ENCODE peak calls at places on chromosomes 6 and 20, in seven cellular contexts. S is IMR-90, W is left cardiac atrium, H is GDM1, I is transverse colon, A is heart left ventricle, K is NCI-H1694. M is an unnamed sample.

GRCh38 chr6:31641370-31641769 is 11.1 kb downstream of the BAG6 start:
- DNase-seq in H (no peak), K (no peak), A (no peak), W (no peak), S (no peak), I (no peak), M (no peak)

GRCh38 chr20:50339196-50339901 is 148.7 kb downstream of the CEBPB start:
- DNase-seq in S (peak), A (peak), W (no peak), K (no peak), H (no peak), I (no peak), M (no peak)

GRCh38 chr20:33675127-33675954 is 1.1 kb upstream of the NECAB3 start:
- DNase-seq in I (no peak), W (no peak), H (no peak), A (no peak), S (no peak), K (no peak), M (no peak)

GRCh38 chr6:71406871-71407860 is 118.6 kb downstream of the OGFRL1 start:
- DNase-seq in A (no peak), W (no peak), I (no peak), S (no peak), H (no peak), K (no peak), M (no peak)

GRCh38 chr6:130670142-130670541 is 157.1 kb upstream of the SMLR1 start:
- DNase-seq in K (no peak), S (no peak), A (no peak), W (no peak), H (no peak), I (no peak), M (no peak)

GRCh38 chr20:997486-997885 is 4.6 kb downstream of the RSPO4 start:
- DNase-seq in H (no peak), W (no peak), I (no peak), K (no peak), A (no peak), S (no peak), M (no peak)

GRCh38 chr20:62143976-62144825 is 632 bp downstream of the SS18L1 start:
- DNase-seq in H (peak), A (peak), K (no peak), S (peak), I (peak), W (peak), M (peak)

GRCh38 chr6:157274471-157275226 is 48.7 kb downstream of the TMEM242 start:
- DNase-seq in W (peak), A (peak), S (peak), K (peak), H (peak), I (peak), M (peak)

GRCh38 chr6:54801669-54802068 is 44.9 kb upstream of the FAM83B start:
- DNase-seq in W (no peak), H (no peak), K (no peak), I (no peak), S (peak), A (no peak), M (peak)

GRCh38 chr20:8094415-8094818 is 37.6 kb upstream of the PLCB1 start:
- DNase-seq in S (peak), A (no peak), H (no peak), I (peak), K (no peak), W (peak), M (no peak)

GRCh38 chr6:148035763-148036390 is 306.8 kb upstream of the SASH1 start:
- DNase-seq in W (no peak), H (no peak), K (no peak), S (no peak), A (no peak), I (no peak), M (no peak)

GRCh38 chr6:39225946-39226437 is 3.3 kb downstream of the KCNK5 start:
- DNase-seq in H (peak), A (peak), W (no peak), K (no peak), I (no peak), S (no peak), M (peak)

GRCh38 chr6:88997365-88997764 is 33.9 kb upstream of the RNGTT start:
- DNase-seq in I (no peak), W (no peak), S (no peak), K (no peak), H (no peak), A (no peak), M (no peak)

GRCh38 chr20:37479275-37479674 is 41.8 kb upstream of the NNAT start:
- DNase-seq in A (no peak), I (no peak), H (no peak), S (no peak), K (no peak), W (peak), M (no peak)

GRCh38 chr6:42368156-42368555 is 83.6 kb downstream of the TRERF1 start:
- DNase-seq in S (no peak), A (no peak), K (no peak), I (no peak), W (no peak), H (peak), M (peak)

GRCh38 chr6:31700716-31701401 is 2.3 kb downstream of the ABHD16A start:
- DNase-seq in A (no peak), I (no peak), S (no peak), W (no peak), H (no peak), K (no peak), M (no peak)

GRCh38 chr20:58555078-58555765 is 40.0 kb upstream of the APCDD1L start:
- DNase-seq in I (no peak), H (no peak), W (no peak), S (peak), A (no peak), K (no peak), M (no peak)

GRCh38 chr20:63332488-63333240 is 28.5 kb downstream of the CHRNA4 start:
- DNase-seq in I (no peak), H (no peak), W (no peak), K (no peak), A (peak), S (no peak), M (no peak)

GRCh38 chr6:137160763-137161162 is 12.7 kb downstream of the IL22RA2 start:
- DNase-seq in S (peak), K (no peak), A (no peak), I (no peak), H (no peak), W (no peak), M (no peak)

GRCh38 chr6:131948692-131949614 is 2.2 kb downstream of the CCN2 start:
- DNase-seq in I (no peak), A (no peak), K (no peak), H (no peak), S (peak), W (peak), M (no peak)

GRCh38 chr6:111228094-111228493 is 140.8 kb downstream of the SLC16A10 start:
- DNase-seq in W (no peak), H (no peak), S (no peak), A (no peak), K (no peak), I (no peak), M (peak)

GRCh38 chr6:143449731-143450452 is 603 bp downstream of the ADAT2 start:
- DNase-seq in W (no peak), A (no peak), H (peak), K (no peak), I (peak), S (peak), M (peak)

GRCh38 chr20:10093087-10093591 is 58.4 kb downstream of the ANKEF1 start:
- DNase-seq in H (no peak), W (peak), S (peak), A (no peak), I (no peak), K (no peak), M (no peak)

GRCh38 chr6:2976571-2977085 is 5.3 kb upstream of the SERPINB6 start:
- DNase-seq in W (no peak), S (peak), H (no peak), I (no peak), K (no peak), A (no peak), M (no peak)

GRCh38 chr6:246349-246748 is 45.9 kb upstream of the DUSP22 start:
- DNase-seq in I (no peak), W (no peak), S (no peak), K (no peak), A (no peak), H (no peak), M (no peak)

GRCh38 chr6:99605074-99605726 is 1.4 kb upstream of the PRDM13 start:
- DNase-seq in H (no peak), S (no peak), K (no peak), I (no peak), A (no peak), W (no peak), M (no peak)

GRCh38 chr20:61263084-61263695 is 11.1 kb downstream of the CDH4 start:
- DNase-seq in A (no peak), H (no peak), K (no peak), I (no peak), W (no peak), S (peak), M (no peak)

GRCh38 chr20:32490942-32491763 is 94.0 kb downstream of the NOL4L start:
- DNase-seq in I (no peak), W (no peak), H (no peak), S (no peak), A (no peak), K (no peak), M (no peak)

GRCh38 chr6:159981171-159981571 is 12.3 kb downstream of the IGF2R start:
- DNase-seq in S (no peak), K (no peak), I (no peak), A (no peak), H (no peak), W (no peak), M (no peak)

GRCh38 chr6:1580109-1580508 is 29.6 kb upstream of the FOXC1 start:
- DNase-seq in W (no peak), S (peak), K (no peak), A (no peak), H (no peak), I (no peak), M (no peak)

GRCh38 chr6:71125216-71125615 is 163.4 kb upstream of the OGFRL1 start:
- DNase-seq in K (no peak), W (no peak), H (no peak), A (no peak), S (no peak), I (no peak), M (no peak)

GRCh38 chr20:40749985-40750506 is 61.0 kb upstream of the MAFB start:
- DNase-seq in W (peak), A (no peak), S (no peak), I (no peak), K (no peak), H (no peak), M (no peak)